ENCODE peak calls at places on chromosomes 13 and 19, in four cellular contexts. H is H1, C is K562, Z is SK-N-SH. S is an unnamed sample.

GRCh38 chr19:14472202-14472961 is 2.8 kb downstream of the PTGER1 start:
- DNase-seq in C (peak), Z (peak), H (no peak), S (no peak)

GRCh38 chr13:40874138-40874776 is 84.8 kb downstream of the SLC25A15 start:
- DNase-seq in Z (no peak), H (no peak), C (no peak), S (no peak)

GRCh38 chr13:112330479-112331407 is 45.4 kb upstream of the SPACA7 start:
- DNase-seq in C (no peak), H (no peak), Z (no peak), S (no peak)

GRCh38 chr19:21593934-21594844 is 88.8 kb downstream of the ZNF429 start:
- DNase-seq in C (peak), H (no peak), Z (no peak), S (no peak)

GRCh38 chr19:7888145-7888825 is at the start of gene LRRC8E:
- DNase-seq in Z (peak), H (no peak), C (peak), S (no peak)

GRCh38 chr19:38736413-38737280 is 7.6 kb downstream of the CAPN12 start:
- DNase-seq in C (peak), H (peak), Z (peak), S (peak)

GRCh38 chr13:103157034-103157433 is 90.8 kb upstream of the SLC10A2 start:
- DNase-seq in C (no peak), Z (no peak), H (no peak), S (no peak)

GRCh38 chr13:34412295-34412694 is 529.8 kb upstream of the NBEA start:
- DNase-seq in Z (no peak), C (no peak), H (no peak), S (no peak)

GRCh38 chr13:104310861-104311260 is 1244.6 kb upstream of the SLC10A2 start:
- DNase-seq in Z (no peak), H (no peak), C (no peak), S (no peak)

GRCh38 chr13:46992383-46992952 is 95.6 kb upstream of the HTR2A start:
- DNase-seq in C (peak), H (no peak), Z (no peak), S (no peak)

GRCh38 chr19:56105090-56105701 is 15.9 kb downstream of the ZNF787 start:
- DNase-seq in H (peak), C (no peak), Z (no peak), S (no peak)

GRCh38 chr19:9431475-9431874 is 3.9 kb downstream of the ZNF266 start:
- DNase-seq in C (peak), H (peak), Z (peak), S (no peak)

GRCh38 chr19:1163934-1164683 is 10.0 kb downstream of the SBNO2 start:
- DNase-seq in Z (no peak), H (no peak), C (no peak), S (no peak)

GRCh38 chr19:19055701-19056100 is 8.1 kb upstream of the SLC25A42 start:
- DNase-seq in C (no peak), H (no peak), Z (no peak), S (no peak)

GRCh38 chr19:2252481-2253105 is 3.5 kb downstream of the AMH start:
- DNase-seq in Z (peak), C (no peak), H (no peak), S (no peak)

GRCh38 chr13:45205124-45205523 is 4.3 kb upstream of the KCTD4 start:
- DNase-seq in H (no peak), C (no peak), Z (no peak), S (no peak)

GRCh38 chr13:34246511-34246910 is 428.6 kb downstream of the RFC3 start:
- DNase-seq in H (no peak), C (no peak), Z (no peak), S (no peak)

GRCh38 chr19:30068528-30069395 is 126.7 kb downstream of the URI1 start:
- DNase-seq in Z (no peak), C (no peak), H (no peak), S (no peak)

GRCh38 chr19:53130506-53130905 is 2.2 kb downstream of the ZNF415 start:
- DNase-seq in C (no peak), H (no peak), Z (no peak), S (no peak)

GRCh38 chr13:101640797-101641400 is 188.4 kb downstream of the ITGBL1 start:
- DNase-seq in Z (no peak), C (no peak), H (no peak), S (no peak)

GRCh38 chr13:42001580-42001979 is 40.7 kb upstream of the VWA8 start:
- DNase-seq in Z (no peak), C (no peak), H (peak), S (no peak)

GRCh38 chr13:93522486-93522885 is 295.9 kb downstream of the GPC6 start:
- DNase-seq in Z (no peak), H (no peak), C (no peak), S (no peak)

GRCh38 chr19:28345811-28346210 is 867.1 kb downstream of the UQCRFS1 start:
- DNase-seq in C (no peak), H (no peak), Z (no peak), S (no peak)

GRCh38 chr19:33806434-33806881 is 9.8 kb downstream of the KCTD15 start:
- DNase-seq in C (no peak), Z (no peak), H (no peak), S (no peak)

GRCh38 chr19:11581740-11582139 is 4.3 kb upstream of the ACP5 start:
- DNase-seq in H (no peak), Z (no peak), C (peak), S (peak)

GRCh38 chr13:66992183-66992582 is 238.0 kb downstream of the PCDH9 start:
- DNase-seq in Z (no peak), C (no peak), H (no peak), S (no peak)

GRCh38 chr19:17075860-17076538 is 422 bp downstream of the MYO9B start:
- DNase-seq in Z (no peak), C (peak), H (no peak), S (no peak)

GRCh38 chr13:27599845-27600553 is 20.3 kb downstream of the LNX2 start:
- DNase-seq in H (no peak), Z (peak), C (no peak), S (no peak)

GRCh38 chr13:50948576-50948975 is 39.0 kb downstream of the RNASEH2B start:
- DNase-seq in H (no peak), Z (no peak), C (no peak), S (no peak)

GRCh38 chr13:30158774-30159445 is 148.4 kb downstream of the KATNAL1 start:
- DNase-seq in H (no peak), Z (no peak), C (no peak), S (no peak)
- TF ChIP-seq NRF1 in H (no peak), Z (no peak), C (no peak), S (no peak)

GRCh38 chr19:5360003-5360820 is 19.6 kb upstream of the PTPRS start:
- DNase-seq in C (no peak), H (no peak), Z (peak), S (no peak)
- TF ChIP-seq NRF1 in C (no peak), H (no peak), Z (no peak), S (no peak)

DNA sequence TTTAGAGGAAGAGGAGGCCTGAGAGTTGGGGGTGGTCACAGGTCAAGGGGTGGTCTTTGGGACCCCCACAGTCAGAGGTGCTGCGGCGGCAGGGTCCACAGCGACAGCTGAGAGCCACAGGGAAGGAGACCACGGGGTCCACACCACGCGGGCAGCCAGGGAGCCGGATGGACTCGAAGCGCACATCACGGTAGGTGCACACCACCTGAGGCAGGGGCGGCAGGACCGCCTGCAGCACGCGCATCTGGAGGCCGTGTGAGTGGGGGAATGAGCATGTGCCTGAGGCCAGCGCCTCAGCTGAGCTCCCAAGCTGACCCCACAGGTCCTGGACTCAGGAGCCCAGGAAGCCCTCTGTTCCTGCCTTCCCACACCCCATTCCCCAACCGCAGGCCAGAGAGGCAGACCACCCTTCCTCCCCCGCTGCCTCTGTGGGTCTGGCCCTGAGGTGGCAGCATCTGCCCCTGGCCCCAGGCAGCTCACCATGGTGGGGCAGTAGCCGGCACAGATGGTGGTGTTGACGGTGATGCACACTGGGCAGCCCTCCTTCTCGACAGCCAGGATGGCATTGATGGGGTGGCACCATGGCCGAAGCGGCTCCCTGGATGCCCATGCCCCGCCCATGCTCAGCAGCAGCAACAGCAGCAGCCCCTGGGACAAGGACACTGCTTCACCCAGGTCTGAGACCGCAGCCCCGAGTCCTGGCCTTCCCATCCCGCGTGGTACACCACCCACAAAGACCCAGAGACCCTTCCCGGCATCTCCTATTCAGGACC is 638 bp downstream of the LHB start:
- DNase-seq in C (no peak), Z (no peak), H (no peak), S (no peak)
- TF ChIP-seq NRF1 in C (no peak), Z (no peak), H (no peak), S (no peak)

DNA sequence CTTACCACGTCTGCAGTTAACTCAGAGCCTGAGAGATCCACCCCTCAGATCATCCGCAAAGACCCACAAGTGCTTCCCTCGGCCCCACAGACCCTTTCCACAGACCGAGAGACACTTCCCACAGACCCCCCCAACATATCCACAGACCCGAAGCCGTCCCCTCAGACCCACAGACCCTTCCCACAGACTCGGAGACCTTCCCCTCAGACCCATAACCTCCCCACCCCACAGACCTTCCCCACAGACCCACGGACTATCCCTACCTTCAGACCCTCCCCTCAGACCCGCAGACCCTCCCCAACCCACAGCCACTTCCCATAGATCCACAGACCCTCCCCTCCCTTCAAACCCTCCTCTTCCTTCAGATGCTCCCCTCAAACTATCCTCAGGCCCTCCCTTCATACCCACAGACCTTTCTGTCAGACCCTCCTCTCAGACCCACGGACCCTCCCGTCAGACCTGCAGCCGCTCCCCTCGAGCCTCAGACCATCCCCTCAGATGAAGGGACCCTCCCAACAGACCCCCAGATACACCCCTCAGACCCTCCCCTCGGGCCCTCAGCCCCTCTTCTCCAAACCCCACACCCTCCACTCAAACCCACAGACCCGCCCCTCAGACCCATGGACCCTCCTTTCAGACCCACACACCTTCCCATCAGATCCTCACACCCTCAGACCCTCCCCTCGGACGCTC is 20.1 kb upstream of the TFDP1 start:
- DNase-seq in H (no peak), C (no peak), Z (no peak), S (no peak)
- TF ChIP-seq NRF1 in H (no peak), C (no peak), Z (no peak), S (no peak)

GRCh38 chr13:110529522-110530311 is 31.8 kb downstream of the RAB20 start:
- DNase-seq in C (no peak), H (no peak), Z (no peak), S (no peak)
- TF ChIP-seq NRF1 in C (no peak), H (no peak), Z (no peak), S (no peak)

DNA sequence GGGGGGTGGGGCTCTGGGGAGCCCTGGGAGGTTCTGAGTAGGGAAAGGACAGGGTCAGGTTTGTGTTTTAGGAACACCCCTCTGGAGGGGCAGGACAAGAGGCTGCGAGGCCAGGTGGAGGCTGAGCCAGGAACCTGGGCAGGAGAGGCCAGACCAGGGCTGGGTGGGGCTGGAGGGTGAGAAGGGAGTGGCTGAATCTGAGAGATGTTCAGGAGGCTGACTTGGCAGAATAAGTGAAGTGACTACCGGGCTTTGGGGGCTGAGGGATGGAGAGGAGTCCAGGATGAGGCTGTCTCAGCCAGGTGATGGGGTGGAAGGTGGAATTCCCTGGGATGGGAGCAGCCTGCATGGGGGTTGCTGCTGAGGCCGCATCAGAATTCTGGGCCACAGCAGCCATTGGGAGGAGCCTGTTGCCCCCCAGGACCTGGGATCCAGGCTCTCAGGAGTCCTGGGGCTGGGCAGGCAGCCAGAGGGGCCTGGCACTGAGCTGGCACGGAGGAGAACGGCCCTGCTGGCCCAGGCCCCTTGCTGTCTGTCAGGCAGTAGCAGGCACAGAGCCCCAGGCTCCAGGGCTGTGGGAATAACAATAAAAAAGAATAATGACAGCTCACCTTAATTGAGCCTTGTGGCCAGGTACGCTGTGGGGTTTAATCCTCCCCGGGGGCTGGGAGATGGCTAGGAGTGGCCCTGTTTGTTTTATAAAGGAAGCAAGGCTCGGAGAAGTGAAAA is 3.3 kb downstream of the PPP5C start:
- DNase-seq in C (no peak), Z (no peak), H (no peak), S (no peak)
- TF ChIP-seq NRF1 in C (no peak), Z (no peak), H (no peak), S (no peak)

GRCh38 chr13:99749627-99750026 is 221.9 kb downstream of the ZIC5 start:
- DNase-seq in C (no peak), Z (no peak), H (no peak), S (no peak)
- TF ChIP-seq NRF1 in C (no peak), Z (no peak), H (no peak), S (no peak)

GRCh38 chr13:78660130-78660857 is 1.3 kb upstream of the OBI1 start:
- DNase-seq in Z (peak), H (no peak), C (no peak), S (no peak)
- TF ChIP-seq NRF1 in Z (no peak), H (no peak), C (no peak), S (no peak)

GRCh38 chr13:98954313-98954712 is 23.6 kb downstream of the DOCK9 start:
- DNase-seq in H (no peak), Z (no peak), C (no peak), S (no peak)
- TF ChIP-seq NRF1 in H (no peak), Z (no peak), C (no peak), S (no peak)

GRCh38 chr19:44903602-44904425 is 1.8 kb upstream of the APOE start:
- DNase-seq in Z (peak), C (peak), H (peak), S (no peak)
- TF ChIP-seq NRF1 in Z (no peak), C (peak), H (no peak), S (no peak)